ENCODE peak calls at places on chromosome 19, in four cellular contexts. Q, T, Y and B are unnamed samples.

GRCh38 chr19:870963-871401 is 11.5 kb downstream of the CFD start:
- DNase-seq in Q (no peak), T (no peak), Y (no peak), B (no peak)

GRCh38 chr19:39203372-39204341 is at the start of gene SYCN:
- DNase-seq in Q (no peak), T (no peak), Y (no peak), B (no peak)

GRCh38 chr19:35216026-35216832 is 12.3 kb downstream of the FAM187B start:
- DNase-seq in Q (no peak), T (no peak), Y (no peak), B (no peak)

GRCh38 chr19:33759356-33759755 is 37.3 kb upstream of the KCTD15 start:
- DNase-seq in Q (no peak), T (no peak), Y (no peak), B (no peak)

GRCh38 chr19:28541029-28541428 is 671.9 kb downstream of the UQCRFS1 start:
- DNase-seq in Q (no peak), T (no peak), Y (no peak), B (no peak)

GRCh38 chr19:19319725-19320361 is 466 bp downstream of the SUGP1 start:
- DNase-seq in Q (no peak), T (no peak), Y (no peak), B (no peak)

GRCh38 chr19:6273701-6274601 is 5.8 kb downstream of the MLLT1 start:
- DNase-seq in Q (no peak), T (no peak), Y (peak; percentile 89), B (no peak)

GRCh38 chr19:19232231-19232630 is 20.5 kb downstream of the NCAN start:
- DNase-seq in Q (no peak), T (no peak), Y (no peak), B (no peak)

GRCh38 chr19:48925240-48925843 is 8.2 kb upstream of the DHDH start:
- DNase-seq in Q (no peak), T (no peak), Y (peak; percentile 28), B (no peak)

GRCh38 chr19:45211751-45212381 is 33.3 kb downstream of the BLOC1S3 start:
- DNase-seq in Q (no peak), T (no peak), Y (no peak), B (no peak)

GRCh38 chr19:49301866-49302252 is 23.1 kb downstream of the SLC6A16 start:
- DNase-seq in Q (no peak), T (no peak), Y (no peak), B (no peak)

GRCh38 chr19:23991170-23991569 is 76.5 kb downstream of the ZNF726 start:
- DNase-seq in Q (no peak), T (no peak), Y (peak; percentile 49), B (no peak)

GRCh38 chr19:34075661-34076091 is 96.6 kb upstream of the LSM14A start:
- DNase-seq in Q (no peak), T (no peak), Y (no peak), B (no peak)

GRCh38 chr19:56156768-56157167 is 15.7 kb downstream of the ZNF444 start:
- DNase-seq in Q (no peak), T (no peak), Y (no peak), B (no peak)
- H3K36me3 ChIP-seq in Q (peaks cover 3% of the 10 kb centered on the region), T (peaks cover 9% of the 10 kb centered on the region), Y (peaks cover 20% of the 10 kb centered on the region), B (peaks cover 58% of the 10 kb centered on the region)

GRCh38 chr19:21202865-21203494 is 61.1 kb downstream of the ZNF431 start:
- DNase-seq in Q (peak; percentile 61), T (peak; percentile 3), Y (no peak), B (peak; percentile 75)
- TF ChIP-seq SUZ12 in Q (no peak), T (no peak), Y (no peak), B (no peak)

GRCh38 chr19:58003153-58003828 is 671 bp upstream of the ZNF606 start:
- DNase-seq in Q (no peak), T (no peak), Y (no peak), B (no peak)
- H3K36me3 ChIP-seq in Q (peaks cover 28% of the 10 kb centered on the region), T (peaks cover 12% of the 10 kb centered on the region), Y (peaks cover 9% of the 10 kb centered on the region), B (peaks cover 65% of the 10 kb centered on the region)

GRCh38 chr19:21328402-21328801 is 808 bp downstream of the ZNF708 start:
- DNase-seq in Q (no peak), T (no peak), Y (peak; percentile 3), B (peak; percentile 16)
- TF ChIP-seq SUZ12 in Q (no peak), T (no peak), Y (no peak), B (no peak)

DNA sequence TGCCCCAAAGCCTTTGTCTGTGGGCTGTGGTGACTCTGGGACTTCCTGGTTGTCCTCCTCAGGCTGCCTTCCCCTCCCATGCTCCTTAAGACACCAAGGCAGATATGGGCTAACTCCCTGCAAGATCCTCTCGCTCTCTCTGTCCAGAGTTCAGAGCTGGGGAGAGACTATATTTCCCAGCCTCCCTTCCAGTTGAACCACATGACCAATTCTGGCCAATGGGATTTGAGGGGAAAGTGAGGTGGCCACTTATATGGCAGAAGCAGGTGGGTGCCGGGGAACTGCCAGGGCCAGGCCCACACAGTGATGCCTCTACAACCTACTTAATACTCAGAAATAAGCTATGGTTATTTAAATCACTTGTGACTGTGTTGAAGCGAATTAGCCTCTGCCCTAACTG is 16.2 kb upstream of the ANGPTL8 start:
- DNase-seq in Q (no peak), T (no peak), Y (no peak), B (no peak)
- H3K36me3 ChIP-seq in Q (peaks cover 12% of the 10 kb centered on the region), T (no peaks in the 10 kb centered on the region), Y (peaks cover 7% of the 10 kb centered on the region), B (peaks cover 24% of the 10 kb centered on the region)